ENCODE peak calls at places on chromosomes 5 and 9, in five cellular contexts. K, L, V, D and C are unnamed samples.
A peak's percentile ranks its signal among the peaks of the same experiment; 100 is the strongest.

GRCh38 chr9:128628471-128629048 is 28.1 kb downstream of the DYNC2I2 start:
- DNase-seq in K (peak; percentile 91), L (no peak), V (no peak), D (peak; percentile 52), C (no peak)

GRCh38 chr9:87883274-87883673 is 597 bp downstream of the SPATA31E1 start:
- DNase-seq in K (no peak), L (no peak), V (no peak), D (no peak), C (no peak)

GRCh38 chr5:41776435-41776834 is 93.8 kb downstream of the OXCT1 start:
- DNase-seq in K (no peak), L (peak; percentile 58), V (no peak), D (no peak), C (no peak)

GRCh38 chr9:109535365-109535764 is 37.3 kb upstream of the PTPN3 start:
- DNase-seq in K (no peak), L (no peak), V (no peak), D (no peak), C (no peak)

GRCh38 chr9:113536483-113537226 is 73.1 kb downstream of the RGS3 start:
- DNase-seq in K (no peak), L (no peak), V (no peak), D (no peak), C (no peak)

GRCh38 chr5:57441557-57441956 is 41.1 kb downstream of the ACTBL2 start:
- DNase-seq in K (no peak), L (peak; percentile 99), V (no peak), D (no peak), C (peak; percentile 96)

GRCh38 chr5:167294861-167295685 is 996.4 kb upstream of the WWC1 start:
- DNase-seq in K (no peak), L (peak; percentile 93), V (no peak), D (no peak), C (peak; percentile 78)

GRCh38 chr9:92719028-92719647 is 45.5 kb downstream of the BICD2 start:
- DNase-seq in K (peak; percentile 77), L (no peak), V (no peak), D (no peak), C (no peak)

GRCh38 chr9:32423371-32423770 is 38.9 kb downstream of the ACO1 start:
- DNase-seq in K (no peak), L (peak; percentile 56), V (no peak), D (no peak), C (no peak)

GRCh38 chr5:139470821-139471300 is at the start of gene SMIM33:
- DNase-seq in K (no peak), L (no peak), V (peak; percentile 35), D (no peak), C (no peak)

GRCh38 chr5:1747803-1748085 is 51.9 kb downstream of the MRPL36 start:
- DNase-seq in K (peak; percentile 72), L (no peak), V (no peak), D (no peak), C (no peak)

GRCh38 chr5:171311698-171312083 is 2.6 kb downstream of the TLX3 start:
- DNase-seq in K (no peak), L (no peak), V (no peak), D (no peak), C (no peak)
- H3K4me3 ChIP-seq in K (no peak overlapping the region), L (no peak overlapping the region), V (no peak overlapping the region), D (no peak overlapping the region), C (no peak overlapping the region)

GRCh38 chr9:132238026-132238972 is 76.4 kb downstream of the NTNG2 start:
- DNase-seq in K (no peak), L (no peak), V (no peak), D (no peak), C (no peak)

GRCh38 chr9:132237481-132237880 is 75.6 kb downstream of the NTNG2 start:
- DNase-seq in K (no peak), L (no peak), V (no peak), D (no peak), C (no peak)

GRCh38 chr9:132235894-132236661 is 74.2 kb downstream of the NTNG2 start:
- DNase-seq in K (peak; percentile 94), L (peak; percentile 54), V (peak; percentile 78), D (peak; percentile 75), C (no peak)

GRCh38 chr9:132235125-132235524 is 73.3 kb downstream of the NTNG2 start:
- DNase-seq in K (no peak), L (no peak), V (no peak), D (no peak), C (no peak)

DNA sequence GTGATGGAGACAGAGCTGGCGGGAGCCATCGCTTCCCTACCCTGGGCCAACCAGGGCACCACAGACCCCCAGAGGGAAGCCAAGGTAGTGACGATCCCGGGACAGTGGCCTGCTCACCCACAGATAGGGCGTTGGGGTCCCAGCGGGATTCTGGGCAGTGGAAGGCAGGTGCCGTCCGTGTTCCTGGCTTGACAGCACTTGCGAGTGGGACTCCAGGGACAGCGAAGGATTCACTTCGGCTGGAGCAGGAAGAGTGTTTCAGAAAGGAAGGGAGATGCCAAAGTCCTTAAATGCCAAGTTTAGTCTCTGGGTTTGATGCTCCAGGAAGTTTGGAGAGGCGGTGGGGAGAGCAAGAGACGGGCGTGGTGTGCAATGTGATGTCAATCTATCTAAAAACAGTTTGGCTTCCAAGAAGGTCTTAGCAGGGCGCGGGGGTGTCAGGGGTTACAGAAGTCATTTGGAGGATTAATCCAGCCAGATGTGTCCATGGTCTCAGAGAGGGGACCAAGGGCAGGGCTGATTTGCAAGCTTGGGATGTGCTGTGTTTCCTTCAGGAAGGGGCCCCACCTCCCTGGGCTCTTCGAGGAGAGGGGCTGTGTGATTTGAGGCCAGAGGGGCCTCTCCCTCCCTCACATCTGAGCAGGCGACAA is 74.9 kb downstream of the NTNG2 start:
- DNase-seq in K (no peak), L (no peak), V (no peak), D (no peak), C (no peak)
- TF ChIP-seq CTCF in K (no peak), L (no peak), V (peak; percentile 64), D (no peak), C (no peak)

DNA sequence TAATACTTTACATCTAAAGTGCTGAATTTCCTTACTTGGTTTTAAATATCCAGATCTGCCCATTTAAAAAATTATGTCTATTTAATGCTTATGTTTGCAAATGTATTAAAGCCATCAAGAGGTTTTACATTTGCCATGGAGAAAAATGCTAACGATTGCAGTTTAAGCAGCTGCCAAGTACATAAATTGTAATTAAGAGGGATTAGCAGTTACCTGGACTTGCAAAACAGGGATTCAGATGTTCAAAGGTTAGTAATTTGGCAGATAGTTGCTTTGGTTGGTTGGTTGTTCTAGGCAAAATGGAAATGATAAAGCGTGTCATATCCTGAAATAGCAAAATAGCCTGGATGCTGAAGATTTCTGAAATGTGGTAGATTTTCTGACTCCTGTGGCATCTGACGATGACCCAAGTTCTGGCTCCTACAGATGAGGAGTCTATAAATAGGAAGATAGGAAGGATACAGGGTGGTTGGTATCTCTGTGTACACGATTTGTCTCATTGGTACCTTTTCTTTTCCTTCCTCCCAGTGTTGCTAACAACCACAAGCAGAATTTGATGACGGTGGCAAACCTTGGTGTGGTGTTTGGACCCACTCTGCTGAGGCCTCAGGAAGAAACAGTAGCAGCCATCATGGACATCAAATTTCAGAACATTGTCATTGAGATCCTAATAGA is 282.9 kb downstream of the NR3C1 start:
- DNase-seq in K (no peak), L (no peak), V (no peak), D (no peak), C (no peak)
- H3K4me3 ChIP-seq in K (no peak overlapping the region), L (no peak overlapping the region), V (no peak overlapping the region), D (no peak overlapping the region), C (no peak overlapping the region)

GRCh38 chr5:14895301-14895700 is 23.7 kb upstream of the ANKH start:
- DNase-seq in K (no peak), L (no peak), V (no peak), D (no peak), C (no peak)
- TF ChIP-seq CTCF in K (no peak), L (no peak), V (peak; percentile 34), D (no peak), C (no peak)